ENCODE peak calls at places on chromosomes 3 and 15, in five cellular contexts. R, J, N, V and L are unnamed samples.

GRCh38 chr3:15204005-15204404 is 2.0 kb upstream of the CAPN7 start:
- DNase-seq in R (no peak), J (no peak), N (peak; percentile 77), V (peak; percentile 43), L (no peak)

GRCh38 chr15:48477795-48478360 is 146.6 kb downstream of the DUT start:
- DNase-seq in R (no peak), J (no peak), N (no peak), V (no peak), L (no peak)

GRCh38 chr3:112979244-112979832 is 4.4 kb upstream of the CD200R1 start:
- DNase-seq in R (peak; percentile 5), J (no peak), N (peak; percentile 62), V (peak; percentile 39), L (no peak)

GRCh38 chr15:66774001-66774814 is 72.2 kb downstream of the SMAD6 start:
- DNase-seq in R (peak; percentile 59), J (peak; percentile 88), N (peak; percentile 88), V (peak; percentile 64), L (peak; percentile 95)

GRCh38 chr3:15498461-15499214 is 22.9 kb downstream of the COLQ start:
- DNase-seq in R (no peak), J (no peak), N (no peak), V (no peak), L (no peak)

GRCh38 chr3:43153189-43154083 is 47.6 kb upstream of the POMGNT2 start:
- DNase-seq in R (no peak), J (no peak), N (no peak), V (peak; percentile 88), L (peak; percentile 78)

GRCh38 chr3:43506644-43507043 is 115.2 kb downstream of the ANO10 start:
- DNase-seq in R (no peak), J (no peak), N (no peak), V (no peak), L (no peak)

GRCh38 chr15:36370735-36371115 is 208.7 kb upstream of the CDIN1 start:
- DNase-seq in R (peak; percentile 87), J (no peak), N (peak; percentile 95), V (peak; percentile 88), L (no peak)

GRCh38 chr3:24401090-24401810 is 93.4 kb downstream of the THRB start:
- DNase-seq in R (no peak), J (no peak), N (no peak), V (no peak), L (no peak)

GRCh38 chr3:74801924-74802323 is 187.5 kb upstream of the CNTN3 start:
- DNase-seq in R (no peak), J (no peak), N (no peak), V (no peak), L (no peak)

GRCh38 chr3:25897019-25897418 is 107.1 kb downstream of the OXSM start:
- DNase-seq in R (no peak), J (no peak), N (peak; percentile 69), V (no peak), L (no peak)

GRCh38 chr3:97872209-97873042 is 50.6 kb downstream of the CRYBG3 start:
- DNase-seq in R (peak; percentile 96), J (no peak), N (peak; percentile 98), V (peak; percentile 97), L (no peak)

GRCh38 chr3:176954517-176954916 is 242.8 kb downstream of the TBL1XR1 start:
- DNase-seq in R (no peak), J (no peak), N (no peak), V (no peak), L (no peak)

GRCh38 chr3:119194237-119195150 is 21.1 kb downstream of the UPK1B start:
- DNase-seq in R (peak; percentile 40), J (no peak), N (peak; percentile 67), V (peak; percentile 67), L (no peak)

GRCh38 chr15:64623347-64624024 is 151.9 kb downstream of the RBPMS2 start:
- DNase-seq in R (no peak), J (no peak), N (no peak), V (peak; percentile 24), L (no peak)

GRCh38 chr3:24151595-24151994 is 206.5 kb downstream of the NR1D2 start:
- DNase-seq in R (no peak), J (no peak), N (no peak), V (peak; percentile 6), L (no peak)

GRCh38 chr3:195692361-195692700 is 28.4 kb upstream of the MUC20 start:
- DNase-seq in R (no peak), J (no peak), N (no peak), V (no peak), L (no peak)

GRCh38 chr3:56323986-56324420 is 144.3 kb downstream of the ERC2 start:
- DNase-seq in R (peak; percentile 66), J (no peak), N (peak; percentile 43), V (peak; percentile 49), L (no peak)

GRCh38 chr3:118534519-118534918 is 500.1 kb downstream of the IGSF11 start:
- DNase-seq in R (no peak), J (no peak), N (no peak), V (no peak), L (no peak)

GRCh38 chr3:136093771-136094170 is 102.4 kb downstream of the MSL2 start:
- DNase-seq in R (no peak), J (no peak), N (no peak), V (no peak), L (no peak)

GRCh38 chr3:8660271-8660731 is 15.7 kb upstream of the SSUH2 start:
- DNase-seq in R (no peak), J (no peak), N (no peak), V (peak; percentile 66), L (no peak)

GRCh38 chr3:149101154-149101553 is 14.8 kb upstream of the HLTF start:
- DNase-seq in R (no peak), J (no peak), N (no peak), V (no peak), L (no peak)

GRCh38 chr15:100726426-100727190 is 124.2 kb downstream of the ASB7 start:
- DNase-seq in R (no peak), J (no peak), N (no peak), V (peak; percentile 74), L (peak; percentile 49)

GRCh38 chr15:70186152-70186551 is 88.4 kb upstream of the TLE3 start:
- DNase-seq in R (no peak), J (no peak), N (no peak), V (no peak), L (no peak)

GRCh38 chr15:57422113-57422754 is 45.9 kb downstream of the CGNL1 start:
- DNase-seq in R (no peak), J (no peak), N (no peak), V (no peak), L (no peak)

GRCh38 chr15:92020765-92021164 is 167.3 kb downstream of the SLCO3A1 start:
- DNase-seq in R (peak; percentile 46), J (no peak), N (no peak), V (peak; percentile 55), L (no peak)

GRCh38 chr15:44541282-44541958 is 4.5 kb downstream of the EIF3J start:
- DNase-seq in R (peak; percentile 43), J (no peak), N (peak; percentile 66), V (peak; percentile 90), L (no peak)

GRCh38 chr3:102182162-102182561 is 252.7 kb upstream of the ZPLD1 start:
- DNase-seq in R (no peak), J (no peak), N (no peak), V (peak; percentile 57), L (no peak)

GRCh38 chr3:138222888-138223287 is 35.8 kb downstream of the ARMC8 start:
- DNase-seq in R (no peak), J (no peak), N (no peak), V (no peak), L (no peak)

GRCh38 chr15:39587910-39588530 is 7.1 kb downstream of the THBS1 start:
- DNase-seq in R (peak; percentile 41), J (no peak), N (no peak), V (peak; percentile 47), L (no peak)

GRCh38 chr3:187725218-187725617 is 20.1 kb downstream of the BCL6 start:
- DNase-seq in R (no peak), J (no peak), N (no peak), V (no peak), L (no peak)

GRCh38 chr3:32821686-32822296 is 4.0 kb downstream of the TRIM71 start:
- DNase-seq in R (no peak), J (peak; percentile 49), N (no peak), V (no peak), L (no peak)

GRCh38 chr3:155391583-155391982 is 98.1 kb upstream of the STRIT1 start:
- DNase-seq in R (peak; percentile 75), J (no peak), N (peak; percentile 93), V (peak; percentile 12), L (no peak)

GRCh38 chr3:138578961-138579574 is 15.0 kb downstream of the CEP70 start:
- DNase-seq in R (no peak), J (no peak), N (no peak), V (no peak), L (no peak)

GRCh38 chr3:172698650-172699049 is 12.2 kb downstream of the NCEH1 start:
- DNase-seq in R (no peak), J (peak; percentile 76), N (no peak), V (no peak), L (no peak)

GRCh38 chr15:52261498-52262242 is 33.9 kb downstream of the MYO5C start:
- DNase-seq in R (peak; percentile 90), J (peak; percentile 64), N (peak; percentile 91), V (peak; percentile 77), L (peak; percentile 88)

GRCh38 chr3:126607214-126607908 is 47.6 kb downstream of the TXNRD3 start:
- DNase-seq in R (peak; percentile 39), J (no peak), N (peak; percentile 43), V (peak; percentile 77), L (no peak)

GRCh38 chr15:37653018-37653417 is 281.4 kb upstream of the TMCO5A start:
- DNase-seq in R (no peak), J (no peak), N (no peak), V (no peak), L (no peak)
- H3K27ac ChIP-seq in R (no peak overlapping the region), J (no peak overlapping the region), N (no peak overlapping the region), V (no peak overlapping the region), L (no peak overlapping the region)

GRCh38 chr15:85545757-85546156 is 165.4 kb downstream of the AKAP13 start:
- DNase-seq in R (no peak), J (no peak), N (no peak), V (no peak), L (no peak)
- H3K4me3 ChIP-seq in R (no peak overlapping the region), J (peak overlapping the region; percentile 43), N (no peak overlapping the region), V (no peak overlapping the region), L (no peak overlapping the region)

GRCh38 chr15:72758195-72758594 is 25.4 kb downstream of the ADPGK start:
- DNase-seq in R (peak; percentile 81), J (no peak), N (peak; percentile 19), V (peak; percentile 97), L (no peak)

GRCh38 chr15:72751751-72752455 is 31.7 kb downstream of the ADPGK start:
- DNase-seq in R (no peak), J (peak; percentile 66), N (peak; percentile 6), V (peak; percentile 2), L (no peak)

GRCh38 chr15:72749700-72750099 is 33.9 kb downstream of the ADPGK start:
- DNase-seq in R (no peak), J (no peak), N (no peak), V (no peak), L (no peak)

GRCh38 chr15:72754096-72754495 is 29.5 kb downstream of the ADPGK start:
- DNase-seq in R (no peak), J (no peak), N (no peak), V (no peak), L (no peak)
- TF ChIP-seq CTCF in R (no peak), J (no peak), N (no peak), V (no peak), L (no peak)

GRCh38 chr15:42508263-42508690 is 12.8 kb downstream of the SNAP23 start:
- DNase-seq in R (no peak), J (no peak), N (no peak), V (peak; percentile 78), L (no peak)
- H3K27ac ChIP-seq in R (no peak overlapping the region), J (peak overlapping the region; percentile 16), N (no peak overlapping the region), V (no peak overlapping the region), L (no peak overlapping the region)

GRCh38 chr3:62260655-62261054 is 112.7 kb downstream of the FEZF2 start:
- DNase-seq in R (no peak), J (no peak), N (no peak), V (no peak), L (no peak)
- H3K4me3 ChIP-seq in R (no peak overlapping the region), J (no peak overlapping the region), N (no peak overlapping the region), V (no peak overlapping the region), L (no peak overlapping the region)